ENCODE peak calls at places on chromosomes 16 and 17, in six cellular contexts. One of them, this sample, is unnamed.
A peak's percentile ranks its signal among the peaks of the same experiment; 100 is the strongest.

GRCh38 chr17:56009795-56010715 is 143.2 kb upstream of the ANKFN1 start:
- DNase-seq in CD8-positive, alpha-beta T cell: no peak
- DNase-seq in heart right ventricle: no peak
- DNase-seq in body of pancreas: no peak
- DNase-seq in esophagus squamous epithelium: no peak
- DNase-seq in mammary epithelial cell: no peak
- DNase-seq in this sample: no peak

GRCh38 chr16:65122974-65123845 is 1.3 kb upstream of the CDH11 start:
- DNase-seq in esophagus squamous epithelium: no peak
- DNase-seq in mammary epithelial cell: no peak
- DNase-seq in CD8-positive, alpha-beta T cell: no peak
- DNase-seq in heart right ventricle: peak; percentile 70
- DNase-seq in body of pancreas: no peak
- DNase-seq in this sample: no peak

GRCh38 chr16:81318711-81319110 is 3.9 kb downstream of the GAN start:
- DNase-seq in body of pancreas: no peak
- DNase-seq in heart right ventricle: no peak
- DNase-seq in esophagus squamous epithelium: no peak
- DNase-seq in mammary epithelial cell: no peak
- DNase-seq in CD8-positive, alpha-beta T cell: no peak
- DNase-seq in this sample: peak; percentile 19

GRCh38 chr17:66337268-66337667 is 34.9 kb downstream of the PRKCA start:
- DNase-seq in CD8-positive, alpha-beta T cell: no peak
- DNase-seq in esophagus squamous epithelium: no peak
- DNase-seq in body of pancreas: no peak
- DNase-seq in mammary epithelial cell: no peak
- DNase-seq in heart right ventricle: no peak
- DNase-seq in this sample: no peak

GRCh38 chr17:44353656-44354331 is 8.7 kb downstream of the GRN start:
- DNase-seq in mammary epithelial cell: no peak
- DNase-seq in heart right ventricle: peak; percentile 54
- DNase-seq in esophagus squamous epithelium: no peak
- DNase-seq in body of pancreas: peak; percentile 22
- DNase-seq in CD8-positive, alpha-beta T cell: no peak
- DNase-seq in this sample: no peak

GRCh38 chr16:11383481-11384183 is 38.4 kb downstream of the RMI2 start:
- DNase-seq in CD8-positive, alpha-beta T cell: no peak
- DNase-seq in heart right ventricle: no peak
- DNase-seq in esophagus squamous epithelium: no peak
- DNase-seq in body of pancreas: no peak
- DNase-seq in mammary epithelial cell: no peak
- DNase-seq in this sample: no peak

GRCh38 chr16:69672998-69673713 is 53.2 kb downstream of the NQO1 start:
- DNase-seq in body of pancreas: no peak
- DNase-seq in esophagus squamous epithelium: no peak
- DNase-seq in CD8-positive, alpha-beta T cell: no peak
- DNase-seq in heart right ventricle: no peak
- DNase-seq in mammary epithelial cell: no peak
- DNase-seq in this sample: no peak

GRCh38 chr16:84700518-84701277 is 898 bp downstream of the USP10 start:
- DNase-seq in mammary epithelial cell: peak; percentile 35
- DNase-seq in esophagus squamous epithelium: no peak
- DNase-seq in heart right ventricle: no peak
- DNase-seq in CD8-positive, alpha-beta T cell: peak; percentile 19
- DNase-seq in body of pancreas: peak; percentile 20
- DNase-seq in this sample: peak; percentile 61

GRCh38 chr17:78884148-78884870 is 18.7 kb downstream of the CEP295NL start:
- DNase-seq in mammary epithelial cell: no peak
- DNase-seq in CD8-positive, alpha-beta T cell: no peak
- DNase-seq in body of pancreas: no peak
- DNase-seq in esophagus squamous epithelium: no peak
- DNase-seq in heart right ventricle: no peak
- DNase-seq in this sample: no peak

GRCh38 chr17:67375761-67376160 is 1.3 kb upstream of the PITPNC1 start:
- DNase-seq in esophagus squamous epithelium: no peak
- DNase-seq in CD8-positive, alpha-beta T cell: no peak
- DNase-seq in mammary epithelial cell: no peak
- DNase-seq in body of pancreas: no peak
- DNase-seq in heart right ventricle: no peak
- DNase-seq in this sample: no peak
- H3K4me3 ChIP-seq in esophagus squamous epithelium: no peak overlapping the region
- H3K4me3 ChIP-seq in CD8-positive, alpha-beta T cell: no peak overlapping the region
- H3K4me3 ChIP-seq in mammary epithelial cell: no peak overlapping the region
- H3K4me3 ChIP-seq in body of pancreas: no peak overlapping the region
- H3K4me3 ChIP-seq in heart right ventricle: no peak overlapping the region
- H3K4me3 ChIP-seq in this sample: no peak overlapping the region

GRCh38 chr17:69762766-69763165 is 312.3 kb upstream of the KCNJ16 start:
- DNase-seq in CD8-positive, alpha-beta T cell: no peak
- DNase-seq in esophagus squamous epithelium: no peak
- DNase-seq in mammary epithelial cell: no peak
- DNase-seq in body of pancreas: no peak
- DNase-seq in heart right ventricle: no peak
- DNase-seq in this sample: no peak

GRCh38 chr17:69761767-69762321 is 313.2 kb upstream of the KCNJ16 start:
- DNase-seq in heart right ventricle: no peak
- DNase-seq in body of pancreas: no peak
- DNase-seq in mammary epithelial cell: peak; percentile 87
- DNase-seq in CD8-positive, alpha-beta T cell: no peak
- DNase-seq in esophagus squamous epithelium: no peak
- DNase-seq in this sample: no peak

GRCh38 chr17:69761011-69761410 is 314.0 kb upstream of the KCNJ16 start:
- DNase-seq in esophagus squamous epithelium: no peak
- DNase-seq in mammary epithelial cell: peak; percentile 19
- DNase-seq in heart right ventricle: no peak
- DNase-seq in CD8-positive, alpha-beta T cell: no peak
- DNase-seq in body of pancreas: no peak
- DNase-seq in this sample: no peak

GRCh38 chr17:69762359-69762758 is 312.7 kb upstream of the KCNJ16 start:
- DNase-seq in mammary epithelial cell: no peak
- DNase-seq in CD8-positive, alpha-beta T cell: no peak
- DNase-seq in esophagus squamous epithelium: no peak
- DNase-seq in heart right ventricle: no peak
- DNase-seq in body of pancreas: no peak
- DNase-seq in this sample: no peak

GRCh38 chr17:69760562-69760961 is 314.5 kb upstream of the KCNJ16 start:
- DNase-seq in CD8-positive, alpha-beta T cell: no peak
- DNase-seq in body of pancreas: no peak
- DNase-seq in mammary epithelial cell: peak; percentile 70
- DNase-seq in esophagus squamous epithelium: no peak
- DNase-seq in heart right ventricle: no peak
- DNase-seq in this sample: no peak
- H3K9me3 ChIP-seq in CD8-positive, alpha-beta T cell: no peaks in the 10 kb centered on the region
- H3K9me3 ChIP-seq in body of pancreas: no peaks in the 10 kb centered on the region
- H3K9me3 ChIP-seq in mammary epithelial cell: no peaks in the 10 kb centered on the region
- H3K9me3 ChIP-seq in esophagus squamous epithelium: no peaks in the 10 kb centered on the region
- H3K9me3 ChIP-seq in heart right ventricle: no peaks in the 10 kb centered on the region
- H3K9me3 ChIP-seq in this sample: no peaks in the 10 kb centered on the region

GRCh38 chr16:17017442-17017841 is 453.3 kb downstream of the XYLT1 start:
- DNase-seq in mammary epithelial cell: no peak
- DNase-seq in body of pancreas: no peak
- DNase-seq in CD8-positive, alpha-beta T cell: no peak
- DNase-seq in heart right ventricle: no peak
- DNase-seq in esophagus squamous epithelium: no peak
- DNase-seq in this sample: no peak
- H3K4me3 ChIP-seq in mammary epithelial cell: no peak overlapping the region
- H3K4me3 ChIP-seq in body of pancreas: no peak overlapping the region
- H3K4me3 ChIP-seq in CD8-positive, alpha-beta T cell: no peak overlapping the region
- H3K4me3 ChIP-seq in heart right ventricle: no peak overlapping the region
- H3K4me3 ChIP-seq in esophagus squamous epithelium: no peak overlapping the region
- H3K4me3 ChIP-seq in this sample: no peak overlapping the region

GRCh38 chr17:21687136-21687953 is 5.0 kb upstream of the KCNJ18 start:
- DNase-seq in esophagus squamous epithelium: no peak
- DNase-seq in CD8-positive, alpha-beta T cell: no peak
- DNase-seq in mammary epithelial cell: no peak
- DNase-seq in heart right ventricle: no peak
- DNase-seq in body of pancreas: no peak
- DNase-seq in this sample: no peak

GRCh38 chr17:21689604-21690003 is 2.7 kb upstream of the KCNJ18 start:
- DNase-seq in esophagus squamous epithelium: no peak
- DNase-seq in CD8-positive, alpha-beta T cell: no peak
- DNase-seq in heart right ventricle: no peak
- DNase-seq in body of pancreas: no peak
- DNase-seq in mammary epithelial cell: peak; percentile 61
- DNase-seq in this sample: no peak

GRCh38 chr17:21686165-21687015 is 5.9 kb upstream of the KCNJ18 start:
- DNase-seq in mammary epithelial cell: no peak
- DNase-seq in esophagus squamous epithelium: no peak
- DNase-seq in heart right ventricle: no peak
- DNase-seq in body of pancreas: no peak
- DNase-seq in CD8-positive, alpha-beta T cell: no peak
- DNase-seq in this sample: no peak

DNA sequence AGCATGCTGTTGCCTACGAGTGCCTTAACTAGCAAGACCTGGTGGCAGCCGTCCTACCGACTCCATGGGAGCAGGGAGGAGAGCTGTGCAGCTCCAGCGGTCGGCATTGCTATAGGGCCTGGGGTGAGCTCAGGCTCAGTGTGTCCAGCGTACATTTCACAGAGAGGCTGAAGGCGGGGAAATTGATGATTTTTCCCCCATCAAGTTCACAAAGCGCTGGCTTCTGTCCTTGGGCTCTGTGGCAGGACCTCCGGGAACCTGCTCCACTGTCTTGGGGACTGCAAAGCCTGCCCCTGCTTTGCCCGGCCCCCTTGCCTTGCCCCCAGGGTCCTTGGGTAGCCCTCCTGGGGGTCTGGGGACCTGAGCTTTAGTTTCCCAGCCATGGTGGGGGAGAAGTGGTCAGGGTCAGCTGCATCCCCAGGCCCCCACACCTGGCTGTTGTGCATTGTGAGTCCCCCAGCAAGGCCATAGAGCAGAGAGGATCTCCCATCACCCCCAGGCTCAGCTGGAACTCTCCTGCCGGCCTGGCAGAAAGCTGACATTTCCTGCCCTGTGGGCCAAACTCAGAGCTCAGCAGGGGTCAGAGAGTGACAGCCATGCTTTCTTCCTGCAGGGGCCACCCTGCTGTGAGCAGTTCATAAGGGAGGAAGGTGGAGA is 3.9 kb upstream of the KCNJ18 start:
- DNase-seq in esophagus squamous epithelium: no peak
- DNase-seq in heart right ventricle: no peak
- DNase-seq in CD8-positive, alpha-beta T cell: no peak
- DNase-seq in body of pancreas: no peak
- DNase-seq in mammary epithelial cell: no peak
- DNase-seq in this sample: no peak
- H3K9me3 ChIP-seq in esophagus squamous epithelium: no peaks in the 10 kb centered on the region
- H3K9me3 ChIP-seq in heart right ventricle: peaks cover 4% of the 10 kb centered on the region
- H3K9me3 ChIP-seq in CD8-positive, alpha-beta T cell: no peaks in the 10 kb centered on the region
- H3K9me3 ChIP-seq in body of pancreas: no peaks in the 10 kb centered on the region
- H3K9me3 ChIP-seq in mammary epithelial cell: peaks cover 50% of the 10 kb centered on the region
- H3K9me3 ChIP-seq in this sample: no peaks in the 10 kb centered on the region

GRCh38 chr17:49132699-49133364 is at the start of gene B4GALNT2:
- DNase-seq in CD8-positive, alpha-beta T cell: no peak
- DNase-seq in heart right ventricle: no peak
- DNase-seq in body of pancreas: peak; percentile 14
- DNase-seq in mammary epithelial cell: peak; percentile 17
- DNase-seq in esophagus squamous epithelium: no peak
- DNase-seq in this sample: peak; percentile 33
- H3K4me3 ChIP-seq in CD8-positive, alpha-beta T cell: peak within 1 kb of the TSS; percentile 35
- H3K4me3 ChIP-seq in heart right ventricle: no peak within 1 kb of the TSS
- H3K4me3 ChIP-seq in body of pancreas: no peak within 1 kb of the TSS
- H3K4me3 ChIP-seq in mammary epithelial cell: peak within 1 kb of the TSS; percentile 49
- H3K4me3 ChIP-seq in esophagus squamous epithelium: peak within 1 kb of the TSS; percentile 43
- H3K4me3 ChIP-seq in this sample: peak within 1 kb of the TSS; percentile 19

This sample was measured in HAP-1.